ENCODE peak calls at places on chromosomes 1 and 21, in seven cellular contexts. V is stomach, D is testis, I is sigmoid colon, S is prostate gland, H is tibial nerve, B is spleen. O is an unnamed sample.

GRCh38 chr1:77983997-77984355 is 5.1 kb upstream of the FUBP1 start:
- DNase-seq in V (no peak), D (no peak), I (no peak), S (no peak), H (no peak), B (no peak), O (no peak)

GRCh38 chr1:36728051-36728450 is 245.3 kb upstream of the CSF3R start:
- DNase-seq in V (no peak), D (no peak), I (no peak), S (no peak), H (no peak), B (no peak), O (no peak)

GRCh38 chr1:196607940-196608339 is 300 bp downstream of the KCNT2 start:
- DNase-seq in V (no peak), D (no peak), I (no peak), S (no peak), H (no peak), B (no peak), O (no peak)

GRCh38 chr1:246152986-246153431 is 354.1 kb downstream of the SMYD3 start:
- DNase-seq in V (no peak), D (no peak), I (no peak), S (no peak), H (no peak), B (no peak), O (no peak)

GRCh38 chr1:5950994-5951749 is 41.1 kb downstream of the NPHP4 start:
- DNase-seq in V (no peak), D (no peak), I (no peak), S (no peak), H (no peak), B (no peak), O (no peak)

GRCh38 chr1:22709227-22709626 is 1.4 kb upstream of the EPHB2 start:
- DNase-seq in V (no peak), D (no peak), I (no peak), S (no peak), H (no peak), B (peak), O (no peak)

GRCh38 chr21:45841033-45841432 is 140.5 kb upstream of the COL6A1 start:
- DNase-seq in V (no peak), D (no peak), I (no peak), S (no peak), H (no peak), B (no peak), O (no peak)

GRCh38 chr1:244835276-244836134 is at the start of gene COX20:
- DNase-seq in V (peak), D (peak), I (peak), S (peak), H (peak), B (peak), O (peak)

GRCh38 chr1:153246825-153247224 is 12.7 kb upstream of the LORICRIN start:
- DNase-seq in V (no peak), D (no peak), I (no peak), S (no peak), H (no peak), B (no peak), O (no peak)

GRCh38 chr1:51973587-51974474 is 16.7 kb downstream of the RAB3B start:
- DNase-seq in V (no peak), D (no peak), I (no peak), S (no peak), H (no peak), B (no peak), O (no peak)

GRCh38 chr1:56676571-56677035 is 31.5 kb downstream of the PRKAA2 start:
- DNase-seq in V (no peak), D (no peak), I (no peak), S (no peak), H (no peak), B (no peak), O (peak)

GRCh38 chr1:167701510-167701909 is 20.3 kb upstream of the MPZL1 start:
- DNase-seq in V (no peak), D (no peak), I (peak), S (peak), H (no peak), B (no peak), O (no peak)

GRCh38 chr1:235953801-235954200 is 87.1 kb upstream of the LYST start:
- DNase-seq in V (no peak), D (no peak), I (no peak), S (no peak), H (no peak), B (no peak), O (peak)

GRCh38 chr1:94552071-94552586 is 10.6 kb upstream of the F3 start:
- DNase-seq in V (no peak), D (peak), I (no peak), S (no peak), H (no peak), B (no peak), O (no peak)

GRCh38 chr1:94250341-94250740 is 13.0 kb upstream of the ARHGAP29 start:
- DNase-seq in V (peak), D (no peak), I (no peak), S (no peak), H (no peak), B (no peak), O (no peak)

GRCh38 chr1:236307437-236307836 is 25.7 kb upstream of the ERO1B start:
- DNase-seq in V (no peak), D (no peak), I (no peak), S (no peak), H (no peak), B (no peak), O (no peak)

GRCh38 chr1:196902344-196902743 is 14.5 kb downstream of the CFHR4 start:
- DNase-seq in V (no peak), D (no peak), I (no peak), S (no peak), H (no peak), B (no peak), O (no peak)

GRCh38 chr1:46062651-46063319 is 69.6 kb downstream of the PIK3R3 start:
- DNase-seq in V (no peak), D (no peak), I (no peak), S (no peak), H (no peak), B (no peak), O (no peak)

GRCh38 chr1:167439301-167439988 is 78.9 kb downstream of the CD247 start:
- DNase-seq in V (no peak), D (peak), I (no peak), S (no peak), H (no peak), B (no peak), O (no peak)

GRCh38 chr1:209527993-209528392 is 55.5 kb upstream of the CAMK1G start:
- DNase-seq in V (peak), D (peak), I (no peak), S (no peak), H (no peak), B (no peak), O (no peak)

GRCh38 chr1:42963378-42964005 is 4.8 kb upstream of the SLC2A1 start:
- DNase-seq in V (no peak), D (no peak), I (no peak), S (no peak), H (no peak), B (no peak), O (no peak)

GRCh38 chr1:183845681-183846080 is 40.8 kb downstream of the RGL1 start:
- DNase-seq in V (no peak), D (no peak), I (no peak), S (no peak), H (no peak), B (no peak), O (no peak)

GRCh38 chr1:25504706-25505560 is 38.5 kb upstream of the LDLRAP1 start:
- DNase-seq in V (no peak), D (peak), I (peak), S (no peak), H (no peak), B (no peak), O (no peak)

GRCh38 chr1:154263465-154264332 is 8.7 kb upstream of the HAX1 start:
- DNase-seq in V (no peak), D (no peak), I (no peak), S (no peak), H (no peak), B (no peak), O (no peak)

DNA sequence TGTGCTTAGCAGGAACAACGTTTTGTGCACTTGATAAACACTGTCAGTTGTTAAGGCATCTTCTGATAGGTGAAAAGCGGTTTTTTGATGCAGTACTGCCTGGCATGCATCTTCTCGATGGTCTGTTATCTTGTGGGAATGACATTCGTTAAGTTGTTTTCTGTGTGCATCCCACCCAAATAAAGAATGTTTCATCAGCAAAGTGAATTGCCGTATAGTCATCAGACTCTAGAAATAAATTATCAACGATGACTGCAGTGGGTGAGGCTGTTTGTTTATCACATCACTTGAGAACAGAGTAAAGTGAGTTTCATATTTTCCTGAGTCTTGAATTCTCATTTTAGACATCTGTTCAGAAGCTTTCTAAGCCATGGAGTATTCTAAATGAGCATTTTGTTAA is 34.1 kb downstream of the NFIA start:
- DNase-seq in V (no peak), D (no peak), I (no peak), S (no peak), H (no peak), B (no peak), O (no peak)
- TF ChIP-seq POLR2A in V (no peak), D (no peak), I (no peak), S (no peak), H (no peak), B (no peak), O (no peak)

DNA sequence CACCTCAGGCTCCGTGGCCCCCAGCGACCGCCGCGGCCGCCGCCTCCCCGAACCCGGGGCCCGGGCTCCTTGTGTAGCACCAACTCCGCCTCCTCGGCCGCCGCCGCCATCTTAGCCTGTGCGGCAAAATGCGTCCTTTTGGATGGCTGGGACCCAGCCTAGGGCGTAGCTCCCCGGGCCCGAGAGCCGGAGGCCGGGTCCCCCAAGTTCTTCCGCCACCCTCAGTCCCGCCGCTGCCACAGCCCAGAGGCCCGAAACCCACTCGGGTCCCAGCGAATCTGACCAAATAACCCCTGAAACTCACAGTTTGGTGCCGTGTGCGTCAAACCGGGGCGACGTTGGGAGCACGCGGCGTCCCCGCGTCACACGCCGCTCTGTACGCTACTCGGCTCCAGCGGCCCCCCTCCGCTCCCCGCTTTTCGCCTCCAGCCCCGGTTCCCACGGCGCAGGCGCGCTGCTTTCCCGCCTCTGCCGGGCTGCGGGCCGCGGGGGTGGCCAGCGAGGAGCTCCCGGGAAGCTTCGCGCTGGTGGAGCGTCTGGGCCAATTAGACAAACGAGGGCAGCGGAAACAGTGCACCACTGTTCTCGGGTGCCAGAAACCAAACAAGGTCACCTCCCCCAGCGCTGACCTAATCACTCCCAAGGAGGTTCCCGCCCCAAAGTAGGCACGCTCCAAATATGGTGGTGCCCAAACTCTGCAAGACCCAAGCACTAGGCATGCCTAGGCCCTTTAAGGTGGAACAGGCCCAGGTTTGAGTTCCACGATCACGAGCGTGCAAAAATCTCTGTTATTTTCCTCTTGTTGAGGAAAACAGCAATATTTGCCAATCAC is at the start of gene ZNF644:
- DNase-seq in V (peak), D (peak), I (peak), S (peak), H (peak), B (peak), O (peak)
- TF ChIP-seq POLR2A in V (peak), D (peak), I (peak), S (peak), H (peak), B (peak), O (peak)

DNA sequence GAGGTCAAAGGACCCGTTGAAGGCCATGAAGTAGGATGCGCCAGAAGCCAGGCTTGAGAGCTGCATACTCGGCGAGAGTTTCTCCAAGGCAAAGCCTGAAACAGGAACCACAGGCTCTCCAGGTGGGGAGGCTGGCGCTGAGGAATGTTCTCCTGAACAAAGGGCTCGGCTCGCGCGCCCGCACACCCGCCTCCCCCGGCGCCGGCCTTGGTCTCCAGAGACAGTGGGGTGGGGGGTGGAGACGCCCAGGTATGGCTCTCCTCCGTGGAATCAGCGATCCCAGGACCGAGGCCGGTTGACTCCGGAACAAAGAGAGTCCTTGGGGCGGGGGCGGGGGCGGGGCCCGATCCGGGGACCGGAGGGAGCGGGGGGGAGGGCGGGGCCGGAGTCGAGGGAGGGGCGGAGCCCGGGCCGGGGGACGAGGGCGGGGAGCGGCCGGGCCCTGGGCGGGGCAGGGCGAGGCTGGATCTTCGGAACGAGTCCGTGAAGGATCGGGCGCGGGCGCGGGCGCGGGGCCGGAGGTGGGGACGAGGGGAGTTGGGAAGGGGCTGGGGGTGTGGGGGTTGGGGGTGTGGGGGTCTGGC is 85.0 kb downstream of the NKAIN1 start:
- DNase-seq in V (peak), D (peak), I (peak), S (peak), H (peak), B (peak), O (peak)
- TF ChIP-seq POLR2A in V (no peak), D (no peak), I (no peak), S (peak), H (no peak), B (no peak), O (peak)

GRCh38 chr1:7267493-7267892 is 482.2 kb downstream of the CAMTA1 start:
- DNase-seq in V (no peak), D (no peak), I (no peak), S (no peak), H (no peak), B (no peak), O (no peak)
- TF ChIP-seq POLR2A in V (no peak), D (no peak), I (no peak), S (no peak), H (no peak), B (no peak), O (no peak)

GRCh38 chr1:48794815-48795214 is 18.1 kb upstream of the BEND5 start:
- DNase-seq in V (no peak), D (no peak), I (no peak), S (no peak), H (no peak), B (no peak), O (no peak)
- TF ChIP-seq POLR2A in V (no peak), D (no peak), I (no peak), S (no peak), H (no peak), B (no peak), O (no peak)

DNA sequence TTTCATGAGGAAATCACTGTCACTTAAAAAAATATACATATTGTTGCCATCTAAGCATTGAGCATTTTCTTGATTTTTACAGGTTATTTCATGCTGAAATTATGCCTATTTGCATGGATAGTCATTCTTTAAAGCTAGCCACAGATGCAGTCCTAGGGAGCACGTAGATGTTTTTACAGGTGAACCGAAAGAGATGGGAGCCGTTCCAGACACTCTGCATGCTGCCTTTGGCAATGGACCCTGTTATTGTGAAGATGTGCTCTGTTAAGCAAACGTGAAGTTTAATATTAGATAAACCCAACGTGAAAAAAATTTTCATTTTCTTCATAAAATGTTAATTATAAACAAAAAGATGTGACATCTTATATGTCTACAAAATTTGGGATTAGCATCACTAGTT is 7.1 kb downstream of the PROX1 start:
- DNase-seq in V (no peak), D (no peak), I (no peak), S (no peak), H (no peak), B (no peak), O (no peak)
- TF ChIP-seq POLR2A in V (no peak), D (no peak), I (no peak), S (no peak), H (no peak), B (no peak), O (no peak)

GRCh38 chr1:110209715-110210603 is at the start of gene KCNC4:
- DNase-seq in V (peak), D (peak), I (peak), S (peak), H (peak), B (peak), O (peak)
- TF ChIP-seq POLR2A in V (no peak), D (no peak), I (no peak), S (peak), H (peak), B (no peak), O (peak)

DNA sequence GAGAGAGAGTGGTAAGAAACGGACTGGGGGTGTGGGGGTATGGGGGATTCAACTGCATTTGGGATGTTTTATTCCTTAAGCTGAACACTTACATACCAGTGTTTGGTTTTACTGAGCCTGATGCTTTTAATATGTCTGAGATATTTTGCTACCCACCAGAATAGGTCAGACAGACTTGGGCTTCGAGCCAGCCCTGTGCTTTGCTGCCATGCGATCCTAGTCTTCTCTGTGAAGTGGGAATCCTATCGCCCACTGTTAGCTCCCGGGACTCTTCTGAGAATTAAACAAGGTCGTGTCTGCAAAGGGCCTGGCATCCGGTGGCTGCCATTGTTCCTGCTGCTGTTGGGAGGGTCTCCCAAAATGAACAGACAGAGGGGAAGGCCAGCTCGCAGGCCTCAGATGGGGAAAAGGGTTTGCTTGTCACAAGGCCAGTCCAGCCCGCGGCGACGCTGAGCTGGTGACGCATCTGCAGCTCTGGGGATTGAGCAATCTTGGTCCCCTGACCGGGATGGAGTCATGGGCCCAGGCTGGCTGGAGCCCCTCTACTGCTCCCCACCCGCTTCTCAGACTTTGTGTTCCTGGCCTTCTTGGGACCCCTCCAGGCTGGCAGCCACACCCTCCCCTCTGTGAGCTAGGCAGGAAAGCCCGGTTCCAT is 26.9 kb upstream of the ECE1 start:
- DNase-seq in V (peak), D (peak), I (peak), S (no peak), H (peak), B (no peak), O (no peak)
- TF ChIP-seq POLR2A in V (no peak), D (no peak), I (no peak), S (no peak), H (peak), B (no peak), O (no peak)

GRCh38 chr1:202858306-202858705 is 30.6 kb downstream of the RABIF start:
- DNase-seq in V (peak), D (peak), I (peak), S (no peak), H (peak), B (no peak), O (no peak)

GRCh38 chr1:202860744-202861419 is 28.1 kb downstream of the RABIF start:
- DNase-seq in V (peak), D (peak), I (peak), S (peak), H (no peak), B (peak), O (peak)

GRCh38 chr1:202862672-202863560 is 26.0 kb downstream of the RABIF start:
- DNase-seq in V (no peak), D (no peak), I (no peak), S (no peak), H (no peak), B (no peak), O (no peak)

GRCh38 chr1:202858789-202859414 is 30.0 kb downstream of the RABIF start:
- DNase-seq in V (no peak), D (peak), I (peak), S (no peak), H (peak), B (no peak), O (no peak)

GRCh38 chr1:202861420-202862121 is 27.4 kb downstream of the RABIF start:
- DNase-seq in V (peak), D (peak), I (peak), S (peak), H (peak), B (peak), O (peak)
- TF ChIP-seq POLR2A in V (no peak), D (peak), I (no peak), S (peak), H (peak), B (no peak), O (no peak)

O was measured in H54.